ENCODE peak calls at places on chromosomes 16 and 17, in five cellular contexts. H, G, N, W and L are unnamed samples.
A peak's percentile ranks its signal among the peaks of the same experiment; 100 is the strongest.

GRCh38 chr16:67163164-67163902 is 1.2 kb upstream of the HSF4 start:
- DNase-seq in H (peak; percentile 76), G (no peak), N (no peak), W (peak; percentile 71), L (peak; percentile 80)

GRCh38 chr16:57795431-57795878 is 6.8 kb downstream of the KIFC3 start:
- DNase-seq in H (no peak), G (peak; percentile 25), N (peak; percentile 83), W (no peak), L (no peak)

GRCh38 chr17:76272541-76273434 is 7.6 kb downstream of the UBALD2 start:
- DNase-seq in H (no peak), G (no peak), N (peak; percentile 19), W (no peak), L (no peak)

GRCh38 chr17:19647697-19648474 is 665 bp upstream of the ALDH3A2 start:
- DNase-seq in H (peak; percentile 31), G (peak; percentile 43), N (peak; percentile 72), W (peak; percentile 75), L (peak; percentile 74)

GRCh38 chr17:14725729-14726128 is 424.8 kb downstream of the HS3ST3B1 start:
- DNase-seq in H (no peak), G (no peak), N (no peak), W (no peak), L (no peak)

GRCh38 chr16:55502801-55503366 is 6.0 kb upstream of the LPCAT2 start:
- DNase-seq in H (peak; percentile 93), G (peak; percentile 95), N (peak; percentile 96), W (peak; percentile 90), L (peak; percentile 86)

GRCh38 chr16:1766231-1766630 is 5.1 kb downstream of the NME3 start:
- DNase-seq in H (no peak), G (no peak), N (no peak), W (no peak), L (no peak)

GRCh38 chr17:19978206-19978802 is 676 bp upstream of the AKAP10 start:
- DNase-seq in H (no peak), G (no peak), N (peak; percentile 42), W (no peak), L (peak; percentile 68)

GRCh38 chr16:15507959-15508336 is 73.6 kb downstream of the BMERB1 start:
- DNase-seq in H (no peak), G (no peak), N (no peak), W (no peak), L (no peak)

GRCh38 chr16:68564367-68564985 is 25.4 kb downstream of the ZFP90 start:
- DNase-seq in H (no peak), G (no peak), N (no peak), W (no peak), L (no peak)

GRCh38 chr17:29126268-29126923 is 53.8 kb downstream of the MYO18A start:
- DNase-seq in H (no peak), G (no peak), N (no peak), W (no peak), L (no peak)

GRCh38 chr17:29412780-29413565 is 22.8 kb downstream of the TAOK1 start:
- DNase-seq in H (no peak), G (peak; percentile 29), N (no peak), W (no peak), L (no peak)

GRCh38 chr16:3501783-3502400 is 1.1 kb downstream of the CLUAP1 start:
- DNase-seq in H (no peak), G (no peak), N (no peak), W (no peak), L (no peak)

GRCh38 chr17:21460358-21460757 is 84.2 kb downstream of the KCNJ12 start:
- DNase-seq in H (no peak), G (no peak), N (no peak), W (no peak), L (no peak)

GRCh38 chr16:88685156-88686061 is 898 bp downstream of the SNAI3 start:
- DNase-seq in H (no peak), G (no peak), N (no peak), W (no peak), L (peak; percentile 31)